ENCODE peak calls at places on chromosome 12, in eight cellular contexts. K is GM23248; C is HepG2; N is amniotic epithelial cell; W is NCI-H460; F is stimulated activated CD4-positive, alpha-beta T cell treated with anti-CD3 and anti-CD28 coated beads, Interleukin-12 subunit alpha, Interleukin-12 subunit beta, amount 100 ng/mL, for 4 hours; O is kidney glomerular epithelial cell; D is DND-41. J is an unnamed sample.

GRCh38 chr12:85568395-85569103 is 267.7 kb downstream of the RASSF9 start:
- DNase-seq in K (no peak), C (peak), N (no peak), W (no peak), F (no peak), O (no peak), D (no peak), J (peak)

GRCh38 chr12:58204086-58204485 is 262.7 kb downstream of the ATP23 start:
- DNase-seq in K (peak), C (no peak), N (peak), W (no peak), F (no peak), O (no peak), D (no peak), J (no peak)

GRCh38 chr12:6563448-6564050 is 4.5 kb downstream of the NOP2 start:
- DNase-seq in K (peak), C (peak), N (peak), W (peak), F (peak), O (no peak), D (peak), J (peak)

GRCh38 chr12:79991586-79991985 is 56.7 kb upstream of the PPP1R12A start:
- DNase-seq in K (no peak), C (no peak), N (no peak), W (no peak), F (no peak), O (no peak), D (no peak), J (no peak)

GRCh38 chr12:38664661-38665269 is 240.6 kb downstream of the CPNE8 start:
- DNase-seq in K (peak), C (peak), N (peak), W (peak), F (no peak), O (no peak), D (no peak), J (peak)

GRCh38 chr12:121223283-121223946 is 13.5 kb downstream of the P2RX4 start:
- DNase-seq in K (no peak), C (no peak), N (no peak), W (no peak), F (peak), O (no peak), D (peak), J (no peak)

GRCh38 chr12:123967121-123967586 is 5.5 kb downstream of the CCDC92 start:
- DNase-seq in K (no peak), C (no peak), N (no peak), W (no peak), F (no peak), O (peak), D (no peak), J (no peak)

GRCh38 chr12:51401900-51402299 is 10.7 kb upstream of the GALNT6 start:
- DNase-seq in K (no peak), C (no peak), N (peak), W (no peak), F (no peak), O (no peak), D (no peak), J (no peak)

GRCh38 chr12:12206776-12207388 is 60.0 kb downstream of the LRP6 start:
- DNase-seq in K (no peak), C (peak), N (no peak), W (no peak), F (no peak), O (no peak), D (no peak), J (no peak)

GRCh38 chr12:107903377-107904061 is 129.0 kb downstream of the ASCL4 start:
- DNase-seq in K (peak), C (no peak), N (no peak), W (peak), F (peak), O (no peak), D (no peak), J (no peak)

GRCh38 chr12:52506858-52507715 is 13.1 kb downstream of the KRT5 start:
- DNase-seq in K (peak), C (peak), N (peak), W (peak), F (no peak), O (peak), D (no peak), J (peak)

GRCh38 chr12:52871291-52871961 is 22.6 kb upstream of the KRT78 start:
- DNase-seq in K (peak), C (no peak), N (peak), W (peak), F (no peak), O (peak), D (no peak), J (no peak)

J was measured in HuH-7.